ENCODE peak calls at places on chromosomes 3 and 15, in eight cellular contexts. S is activated CD4-positive, alpha-beta T cell treated with anti-CD3 and anti-CD28 coated beads, Interleukin-2, amount 50 U/mL, for 1 hour; U is naive thymus-derived CD8-positive, alpha-beta T cell; E is PC-3; L is activated gamma-delta T cell treated with Interleukin-2 at 50 U/mL for 16 hours; N is upper lobe of left lung; T is HTR-8/SVneo; H is stimulated activated naive CD8-positive, alpha-beta T cell treated with anti-CD3 and anti-CD28 coated beads, Interleukin-15, Interleukin-2, amounts not matched to agents 100 U/mL and 50 U/mL, for 24 hours. C is an unnamed sample.

GRCh38 chr3:81929697-81930096 is 168.3 kb upstream of the GBE1 start:
- DNase-seq in T (no peak), N (no peak), E (no peak), U (no peak), S (no peak), L (no peak), H (no peak), C (no peak)

GRCh38 chr3:50138266-50139230 is 16.6 kb upstream of the SEMA3F start:
- DNase-seq in H (no peak), E (peak), L (no peak), S (no peak), N (no peak), U (no peak), T (no peak), C (no peak)

GRCh38 chr3:101189786-101190185 is 130.6 kb downstream of the IMPG2 start:
- DNase-seq in N (no peak), U (no peak), L (no peak), S (no peak), H (no peak), T (no peak), E (peak), C (no peak)

GRCh38 chr3:172290457-172290856 is 157.8 kb downstream of the GHSR start:
- DNase-seq in L (no peak), S (no peak), N (no peak), U (no peak), T (no peak), E (no peak), H (no peak), C (no peak)

GRCh38 chr3:122000936-122001605 is 21.0 kb downstream of the ILDR1 start:
- DNase-seq in T (no peak), L (no peak), S (no peak), E (no peak), H (no peak), N (no peak), U (no peak), C (no peak)

GRCh38 chr3:108518895-108519294 is 8.5 kb upstream of the MYH15 start:
- DNase-seq in E (peak), N (no peak), U (no peak), T (no peak), H (no peak), L (no peak), S (no peak), C (no peak)

GRCh38 chr3:20997183-20997582 is 753.8 kb downstream of the ZNF385D start:
- DNase-seq in S (no peak), T (no peak), U (no peak), N (no peak), E (no peak), H (no peak), L (no peak), C (no peak)

GRCh38 chr15:37370938-37371337 is 270.6 kb upstream of the MEIS2 start:
- DNase-seq in E (no peak), U (no peak), N (no peak), H (no peak), L (no peak), T (no peak), S (no peak), C (no peak)

GRCh38 chr3:45055411-45056143 is 29.5 kb downstream of the CLEC3B start:
- DNase-seq in S (no peak), T (no peak), U (no peak), N (no peak), H (no peak), E (peak), L (no peak), C (no peak)

GRCh38 chr3:141430326-141430725 is 56.5 kb upstream of the RASA2 start:
- DNase-seq in H (no peak), E (no peak), L (no peak), N (no peak), U (no peak), T (no peak), S (no peak), C (no peak)

GRCh38 chr3:169112153-169112892 is 551.2 kb downstream of the MECOM start:
- DNase-seq in T (peak), S (no peak), H (no peak), L (no peak), N (no peak), U (no peak), E (peak), C (no peak)

GRCh38 chr15:40420793-40421192 is 15.2 kb downstream of the IVD start:
- DNase-seq in N (no peak), E (peak), S (no peak), U (no peak), H (no peak), T (no peak), L (no peak), C (no peak)

GRCh38 chr3:20836801-20837200 is 650.8 kb upstream of the SGO1 start:
- DNase-seq in H (no peak), N (no peak), T (no peak), S (no peak), E (no peak), U (no peak), L (no peak), C (no peak)

GRCh38 chr3:18757476-18757875 is 332.3 kb upstream of the SATB1 start:
- DNase-seq in U (no peak), S (no peak), T (no peak), N (no peak), H (no peak), E (no peak), L (no peak), C (no peak)

GRCh38 chr3:122961146-122961545 is 66.4 kb downstream of the SEMA5B start:
- DNase-seq in N (no peak), S (no peak), H (no peak), E (no peak), L (no peak), T (no peak), U (no peak), C (no peak)

GRCh38 chr3:126952261-126952982 is 30.5 kb upstream of the PLXNA1 start:
- DNase-seq in U (no peak), E (no peak), L (no peak), T (no peak), N (no peak), H (no peak), S (no peak), C (no peak)

GRCh38 chr3:23633261-23633960 is 172.3 kb upstream of the UBE2E1 start:
- DNase-seq in L (no peak), N (no peak), U (no peak), E (no peak), S (no peak), H (no peak), T (no peak), C (no peak)

GRCh38 chr3:129016366-129016724 is 15.2 kb downstream of the EFCC1 start:
- DNase-seq in L (peak), N (no peak), U (peak), S (peak), H (peak), E (peak), T (no peak), C (peak)

GRCh38 chr3:158106773-158107461 is 697 bp upstream of the SHOX2 start:
- DNase-seq in L (no peak), N (peak), S (no peak), U (no peak), E (no peak), H (peak), T (no peak), C (no peak)

GRCh38 chr3:158991146-158991705 is 189.4 kb downstream of the MFSD1 start:
- DNase-seq in T (no peak), E (peak), H (no peak), S (no peak), L (no peak), U (no peak), N (peak), C (no peak)

GRCh38 chr3:105315157-105315556 is 51.6 kb upstream of the ALCAM start:
- DNase-seq in S (no peak), T (no peak), U (no peak), H (no peak), E (no peak), N (no peak), L (no peak), C (no peak)

GRCh38 chr15:99435761-99436346 is 129.9 kb upstream of the MEF2A start:
- DNase-seq in U (no peak), S (no peak), T (no peak), E (peak), L (peak), N (peak), H (no peak), C (no peak)

GRCh38 chr15:34011476-34011875 is 27.5 kb downstream of the AVEN start:
- DNase-seq in S (no peak), E (no peak), H (no peak), U (no peak), T (no peak), L (no peak), N (no peak), C (no peak)

GRCh38 chr3:79139395-79140060 is 628.3 kb downstream of the ROBO1 start:
- DNase-seq in N (no peak), L (no peak), E (no peak), T (no peak), S (no peak), H (no peak), U (no peak), C (no peak)

GRCh38 chr3:179995406-179995805 is 41.3 kb downstream of the PEX5L start:
- DNase-seq in T (no peak), N (no peak), S (no peak), E (no peak), H (no peak), L (no peak), U (no peak), C (no peak)

GRCh38 chr3:97389883-97390282 is 374.7 kb upstream of the ARL6 start:
- DNase-seq in H (no peak), U (no peak), L (no peak), T (no peak), E (no peak), S (no peak), N (no peak), C (no peak)

GRCh38 chr3:136194409-136195257 is 1.5 kb downstream of the MSL2 start:
- DNase-seq in S (peak), E (no peak), N (no peak), L (peak), H (peak), T (no peak), U (peak), C (peak)

GRCh38 chr3:151827816-151828215 is 13.9 kb downstream of the AADAC start:
- DNase-seq in L (no peak), S (no peak), H (no peak), N (no peak), E (peak), T (no peak), U (no peak), C (no peak)

GRCh38 chr3:193915613-193916012 is 220.3 kb upstream of the HES1 start:
- DNase-seq in E (no peak), S (no peak), L (no peak), N (no peak), T (no peak), U (no peak), H (no peak), C (no peak)

GRCh38 chr15:50107591-50108408 is 11.2 kb downstream of the ATP8B4 start:
- DNase-seq in L (no peak), S (no peak), T (no peak), U (no peak), H (no peak), N (no peak), E (no peak), C (no peak)

GRCh38 chr3:67433109-67433508 is 221.3 kb downstream of the SUCLG2 start:
- DNase-seq in E (no peak), U (no peak), N (no peak), T (no peak), H (no peak), S (no peak), L (no peak), C (no peak)

GRCh38 chr3:165839296-165840076 is 2.3 kb upstream of the BCHE start:
- DNase-seq in T (no peak), N (no peak), S (no peak), U (no peak), L (no peak), E (no peak), H (no peak), C (no peak)

GRCh38 chr3:187227658-187228258 is 30.5 kb downstream of the RTP1 start:
- DNase-seq in S (no peak), L (no peak), N (no peak), T (peak), H (no peak), U (no peak), E (peak), C (no peak)

GRCh38 chr3:11690863-11691833 is 47.4 kb upstream of the VGLL4 start:
- DNase-seq in U (no peak), L (no peak), S (no peak), T (peak), N (no peak), E (peak), H (no peak), C (no peak)

GRCh38 chr15:90097475-90097874 is 4.8 kb downstream of the IDH2 start:
- DNase-seq in H (peak), N (no peak), S (peak), T (no peak), L (peak), U (no peak), E (no peak), C (peak)

GRCh38 chr3:52286777-52287110 is 884 bp upstream of the GLYCTK start:
- DNase-seq in N (no peak), S (no peak), U (no peak), H (no peak), E (no peak), T (no peak), L (no peak), C (no peak)

GRCh38 chr3:25542571-25543039 is 114.5 kb downstream of the RARB start:
- DNase-seq in N (no peak), L (no peak), U (no peak), T (no peak), S (no peak), E (no peak), H (no peak), C (no peak)

GRCh38 chr3:39275052-39275451 is 4.8 kb downstream of the CX3CR1 start:
- DNase-seq in T (no peak), L (no peak), H (no peak), N (no peak), S (no peak), U (no peak), E (peak), C (no peak)

GRCh38 chr3:58084788-58085543 is 76.7 kb downstream of the FLNB start:
- DNase-seq in U (no peak), E (no peak), L (no peak), T (no peak), S (no peak), N (no peak), H (peak), C (no peak)

C was measured in central memory CD4-positive, alpha-beta T cell.